ENCODE peak calls at places on chromosome 14, in eight cellular contexts. Y is SK-N-MC, S is Caco-2, L is mammary epithelial cell, V is heart right ventricle, R is brain microvascular endothelial cell, C is right lobe of liver, O is cardiac muscle cell. G is an unnamed sample.
A peak's percentile ranks its signal among the peaks of the same experiment; 100 is the strongest.

GRCh38 chr14:52876806-52877205 is 74.0 kb downstream of the FERMT2 start:
- DNase-seq in Y (no peak), S (no peak), L (no peak), V (no peak), R (no peak), C (no peak), O (no peak), G (no peak)

GRCh38 chr14:101714394-101714793 is 47.1 kb upstream of the PPP2R5C start:
- DNase-seq in Y (no peak), S (no peak), L (no peak), V (no peak), R (no peak), C (no peak), O (no peak), G (no peak)

GRCh38 chr14:24172261-24172860 is 481 bp downstream of the REC8 start:
- DNase-seq in Y (no peak), S (no peak), L (no peak), V (no peak), R (no peak), C (no peak), O (no peak), G (no peak)

GRCh38 chr14:88380405-88380804 is 5.1 kb upstream of the SPATA7 start:
- DNase-seq in Y (no peak), S (no peak), L (no peak), V (no peak), R (no peak), C (no peak), O (peak; percentile 12), G (peak; percentile 29)

GRCh38 chr14:81211844-81212243 is 8.9 kb downstream of the GTF2A1 start:
- DNase-seq in Y (no peak), S (no peak), L (no peak), V (peak; percentile 29), R (peak; percentile 17), C (peak; percentile 40), O (peak; percentile 38), G (no peak)

GRCh38 chr14:25103261-25103660 is 53.3 kb upstream of the STXBP6 start:
- DNase-seq in Y (no peak), S (no peak), L (no peak), V (no peak), R (no peak), C (no peak), O (no peak), G (no peak)

GRCh38 chr14:86203843-86204242 is 673.9 kb downstream of the FLRT2 start:
- DNase-seq in Y (no peak), S (no peak), L (no peak), V (no peak), R (no peak), C (no peak), O (no peak), G (no peak)

GRCh38 chr14:88181072-88181471 is 142.0 kb downstream of the KCNK10 start:
- DNase-seq in Y (no peak), S (no peak), L (no peak), V (no peak), R (no peak), C (no peak), O (no peak), G (peak; percentile 17)

GRCh38 chr14:53391156-53391555 is 238.0 kb upstream of the DDHD1 start:
- DNase-seq in Y (no peak), S (no peak), L (peak; percentile 44), V (no peak), R (peak; percentile 47), C (no peak), O (no peak), G (peak; percentile 40)

GRCh38 chr14:68888025-68888850 is 90.9 kb downstream of the ACTN1 start:
- DNase-seq in Y (no peak), S (no peak), L (peak; percentile 58), V (peak; percentile 36), R (peak; percentile 43), C (peak; percentile 56), O (no peak), G (no peak)

GRCh38 chr14:104294983-104295680 is 156.7 kb downstream of the KIF26A start:
- DNase-seq in Y (no peak), S (peak; percentile 30), L (no peak), V (no peak), R (no peak), C (peak; percentile 11), O (no peak), G (no peak)

GRCh38 chr14:41749425-41749824 is 142.7 kb downstream of the LRFN5 start:
- DNase-seq in Y (no peak), S (no peak), L (no peak), V (no peak), R (peak; percentile 14), C (no peak), O (no peak), G (no peak)

GRCh38 chr14:31127690-31128089 is 79.9 kb downstream of the HECTD1 start:
- DNase-seq in Y (no peak), S (no peak), L (peak; percentile 16), V (no peak), R (no peak), C (no peak), O (no peak), G (no peak)

GRCh38 chr14:31124197-31124596 is 83.4 kb downstream of the HECTD1 start:
- DNase-seq in Y (no peak), S (no peak), L (no peak), V (no peak), R (no peak), C (no peak), O (no peak), G (no peak)

GRCh38 chr14:31128601-31129526 is 78.7 kb downstream of the HECTD1 start:
- DNase-seq in Y (no peak), S (no peak), L (no peak), V (no peak), R (no peak), C (no peak), O (no peak), G (no peak)

GRCh38 chr14:31125231-31125630 is 82.4 kb downstream of the HECTD1 start:
- DNase-seq in Y (no peak), S (no peak), L (no peak), V (no peak), R (no peak), C (no peak), O (no peak), G (no peak)

DNA sequence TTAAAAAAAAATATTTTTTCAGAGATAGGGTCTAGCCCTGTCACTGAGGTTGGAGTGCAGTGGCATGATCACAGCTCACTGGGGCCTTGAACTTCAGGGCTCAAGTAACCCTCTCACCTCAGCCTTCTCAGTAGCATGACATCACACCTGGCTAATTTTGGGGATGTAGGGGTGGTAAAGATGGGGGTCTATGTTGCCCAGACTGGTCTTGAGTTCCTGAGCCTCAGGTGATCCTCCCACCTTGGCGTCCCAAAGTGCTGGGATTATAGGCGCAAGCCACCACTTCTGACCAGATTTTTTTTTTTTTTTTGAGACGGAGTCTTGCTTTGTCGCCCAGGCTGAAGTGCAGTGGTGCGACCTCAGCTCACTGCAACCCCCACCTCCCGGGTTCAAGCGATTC is 80.9 kb downstream of the HECTD1 start:
- DNase-seq in Y (no peak), S (no peak), L (no peak), V (no peak), R (no peak), C (no peak), O (no peak), G (no peak)
- H3K36me3 ChIP-seq in Y (peaks cover 65% of the 10 kb centered on the region), S (peaks cover 3% of the 10 kb centered on the region), L (peaks cover 36% of the 10 kb centered on the region), V (peaks cover 99% of the 10 kb centered on the region), R (peaks cover 37% of the 10 kb centered on the region), C (peaks cover 5% of the 10 kb centered on the region), O (peaks cover 63% of the 10 kb centered on the region), G (peaks cover 17% of the 10 kb centered on the region)

GRCh38 chr14:74618078-74618952 is 6.3 kb upstream of the LTBP2 start:
- DNase-seq in Y (no peak), S (no peak), L (peak; percentile 72), V (no peak), R (no peak), C (peak; percentile 71), O (no peak), G (peak; percentile 89)
- H3K4me3 ChIP-seq in Y (peak overlapping the region; percentile 12), S (no peak overlapping the region), L (no peak overlapping the region), V (peak overlapping the region; percentile 6), R (no peak overlapping the region), C (no peak overlapping the region), O (no peak overlapping the region), G (no peak overlapping the region)

DNA sequence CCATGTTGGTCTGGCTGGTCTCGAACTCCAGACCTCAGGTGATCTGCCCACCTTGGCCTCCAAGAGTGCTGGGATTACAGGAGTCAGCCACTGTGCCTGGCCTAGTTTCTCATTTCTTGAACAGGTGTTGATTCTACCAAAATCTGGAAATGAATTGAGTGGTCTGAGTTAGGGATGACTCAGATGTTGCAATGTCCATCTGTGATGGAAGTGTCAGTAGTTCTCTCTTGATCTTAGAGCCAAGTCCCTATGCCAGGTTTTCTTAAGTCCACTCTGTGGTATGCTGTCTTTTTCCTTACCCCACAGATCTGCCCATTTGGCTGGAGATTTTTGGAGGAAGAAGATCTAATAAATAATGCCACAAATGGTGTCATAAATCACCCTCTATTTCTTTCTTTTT is 12.6 kb downstream of the SNAPC1 start:
- DNase-seq in Y (no peak), S (no peak), L (no peak), V (no peak), R (no peak), C (no peak), O (no peak), G (no peak)
- H3K36me3 ChIP-seq in Y (peaks cover 78% of the 10 kb centered on the region), S (no peaks in the 10 kb centered on the region), L (peaks cover 20% of the 10 kb centered on the region), V (peaks cover 86% of the 10 kb centered on the region), R (peaks cover 42% of the 10 kb centered on the region), C (no peaks in the 10 kb centered on the region), O (peaks cover 60% of the 10 kb centered on the region), G (peaks cover 14% of the 10 kb centered on the region)

DNA sequence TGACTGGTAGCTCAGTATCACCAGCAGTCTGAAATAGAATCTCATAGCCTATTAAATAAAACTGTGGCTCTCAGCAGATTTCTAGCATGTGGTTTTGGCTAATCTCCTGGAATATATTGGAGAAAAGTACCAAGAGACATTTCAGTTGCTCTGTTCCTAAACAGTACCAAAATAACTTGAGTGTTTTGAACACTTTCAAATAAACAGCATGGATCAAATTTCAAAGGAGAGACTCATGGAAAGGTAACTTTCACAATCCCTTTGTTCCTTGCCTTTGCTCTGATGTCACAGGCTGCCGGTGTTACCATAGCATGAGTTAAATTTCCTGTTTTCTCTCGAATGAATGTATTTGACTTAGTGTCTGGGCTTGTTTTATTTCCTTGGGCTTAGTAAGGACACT is 3.4 kb downstream of the ARG2 start:
- DNase-seq in Y (peak; percentile 66), S (no peak), L (peak; percentile 90), V (no peak), R (no peak), C (no peak), O (no peak), G (peak; percentile 99)
- H3K4me3 ChIP-seq in Y (peak overlapping the region; percentile 72), S (no peak overlapping the region), L (no peak overlapping the region), V (no peak overlapping the region), R (no peak overlapping the region), C (no peak overlapping the region), O (no peak overlapping the region), G (no peak overlapping the region)

G was measured in bronchial epithelial cell.